ENCODE peak calls at places on chromosome 13, in six cellular contexts. U, G, Y, S, I and T are unnamed samples.
A peak's percentile ranks its signal among the peaks of the same experiment; 100 is the strongest.

GRCh38 chr13:30307194-30307965 is at the start of gene KATNAL1:
- DNase-seq in U (peak; percentile 78), G (peak; percentile 53), Y (peak; percentile 56), S (peak; percentile 81), I (peak; percentile 50), T (peak; percentile 73)

GRCh38 chr13:57408312-57408711 is 223.2 kb upstream of the PCDH17 start:
- DNase-seq in U (no peak), G (no peak), Y (no peak), S (no peak), I (no peak), T (no peak)

GRCh38 chr13:102597029-102598015 is 536 bp downstream of the TPP2 start:
- DNase-seq in U (peak; percentile 14), G (no peak), Y (peak; percentile 29), S (peak; percentile 38), I (peak; percentile 57), T (no peak)

GRCh38 chr13:94660695-94661324 is 51.5 kb downstream of the SOX21 start:
- DNase-seq in U (no peak), G (peak; percentile 43), Y (peak; percentile 51), S (no peak), I (peak; percentile 57), T (no peak)

GRCh38 chr13:101283782-101284181 is 132.5 kb downstream of the NALCN start:
- DNase-seq in U (no peak), G (no peak), Y (no peak), S (no peak), I (no peak), T (no peak)

GRCh38 chr13:93296584-93296983 is 70.0 kb downstream of the GPC6 start:
- DNase-seq in U (no peak), G (peak; percentile 11), Y (no peak), S (no peak), I (no peak), T (no peak)

GRCh38 chr13:39913339-39913738 is 257.9 kb downstream of the COG6 start:
- DNase-seq in U (no peak), G (no peak), Y (no peak), S (no peak), I (no peak), T (no peak)

GRCh38 chr13:40609972-40610726 is 56.3 kb downstream of the FOXO1 start:
- DNase-seq in U (no peak), G (no peak), Y (no peak), S (no peak), I (no peak), T (no peak)

GRCh38 chr13:104416973-104417372 is 1350.8 kb upstream of the SLC10A2 start:
- DNase-seq in U (no peak), G (no peak), Y (no peak), S (no peak), I (no peak), T (no peak)

GRCh38 chr13:63086286-63086685 is 1670.6 kb upstream of the PCDH20 start:
- DNase-seq in U (no peak), G (no peak), Y (no peak), S (no peak), I (no peak), T (no peak)

GRCh38 chr13:87280139-87280538 is 391.0 kb upstream of the SLITRK5 start:
- DNase-seq in U (no peak), G (no peak), Y (no peak), S (no peak), I (no peak), T (no peak)
- TF ChIP-seq CTCF in U (no peak), G (peak; percentile 11), Y (no peak), S (no peak), I (no peak), T (no peak)

GRCh38 chr13:113410472-113411201 is 42.7 kb downstream of the ADPRHL1 start:
- DNase-seq in U (no peak), G (peak; percentile 96), Y (peak; percentile 41), S (no peak), I (no peak), T (peak; percentile 91)
- H3K4me3 ChIP-seq in U (no peak overlapping the region), G (peak overlapping the region; percentile 37), Y (no peak overlapping the region), S (no peak overlapping the region), I (no peak overlapping the region), T (peak overlapping the region; percentile 34)

GRCh38 chr13:44165895-44166496 is 207.6 kb upstream of the SERP2 start:
- DNase-seq in U (no peak), G (no peak), Y (no peak), S (no peak), I (no peak), T (no peak)
- TF ChIP-seq CTCF in U (no peak), G (no peak), Y (no peak), S (no peak), I (no peak), T (no peak)

GRCh38 chr13:50387124-50387581 is 371.9 kb downstream of the KCNRG start:
- DNase-seq in U (peak; percentile 65), G (peak; percentile 41), Y (peak; percentile 61), S (no peak), I (peak; percentile 75), T (no peak)
- H3K4me3 ChIP-seq in U (peak overlapping the region; percentile 14), G (no peak overlapping the region), Y (no peak overlapping the region), S (no peak overlapping the region), I (peak overlapping the region; percentile 55), T (no peak overlapping the region)